ENCODE peak calls at places on chromosomes 13 and 19, in ten cellular contexts. X, C, G, V, M, U, J, D, Q and F are unnamed samples.

GRCh38 chr13:30453727-30454126 is 12.0 kb downstream of the HMGB1 start:
- DNase-seq in X (peak; percentile 37), C (no peak), G (no peak), V (no peak), M (no peak), U (no peak), J (no peak), D (no peak), Q (no peak), F (no peak)

GRCh38 chr19:47801270-47801669 is 3.1 kb downstream of the TPRX1 start:
- DNase-seq in X (no peak), C (no peak), G (no peak), V (no peak), M (no peak), U (no peak), J (no peak), D (no peak), Q (no peak), F (no peak)

GRCh38 chr19:52307275-52307674 is 10.3 kb downstream of the ZNF480 start:
- DNase-seq in X (peak; percentile 2), C (peak; percentile 39), G (no peak), V (no peak), M (no peak), U (peak; percentile 58), J (no peak), D (no peak), Q (no peak), F (no peak)

GRCh38 chr19:16143399-16144215 is at the start of gene HSH2D:
- DNase-seq in X (peak; percentile 93), C (no peak), G (peak; percentile 92), V (peak; percentile 30), M (no peak), U (peak; percentile 86), J (peak; percentile 94), D (peak; percentile 90), Q (peak; percentile 75), F (no peak)

GRCh38 chr13:99702687-99703319 is 201.5 kb downstream of the TM9SF2 start:
- DNase-seq in X (no peak), C (no peak), G (no peak), V (no peak), M (no peak), U (peak; percentile 55), J (no peak), D (no peak), Q (no peak), F (no peak)

GRCh38 chr13:59447846-59448620 is 715.7 kb downstream of the DIAPH3 start:
- DNase-seq in X (no peak), C (peak; percentile 93), G (no peak), V (no peak), M (no peak), U (peak; percentile 98), J (no peak), D (no peak), Q (no peak), F (no peak)

GRCh38 chr19:55147408-55148251 is 1.4 kb downstream of the TNNT1 start:
- DNase-seq in X (no peak), C (no peak), G (no peak), V (no peak), M (no peak), U (peak; percentile 65), J (no peak), D (no peak), Q (no peak), F (peak; percentile 69)

GRCh38 chr13:110525328-110526319 is 35.9 kb downstream of the RAB20 start:
- DNase-seq in X (no peak), C (no peak), G (peak; percentile 62), V (peak; percentile 51), M (no peak), U (no peak), J (peak; percentile 75), D (peak; percentile 76), Q (no peak), F (peak; percentile 79)

GRCh38 chr13:28049880-28050871 is 50.2 kb downstream of the FLT3 start:
- DNase-seq in X (no peak), C (no peak), G (no peak), V (no peak), M (no peak), U (peak; percentile 85), J (no peak), D (no peak), Q (no peak), F (no peak)

GRCh38 chr19:892243-892996 is 567 bp downstream of the MED16 start:
- DNase-seq in X (no peak), C (no peak), G (no peak), V (peak; percentile 52), M (no peak), U (peak; percentile 59), J (no peak), D (no peak), Q (peak; percentile 37), F (no peak)

GRCh38 chr13:89695343-89696257 is 1651.9 kb upstream of the MIR17HG start:
- DNase-seq in X (peak; percentile 47), C (peak; percentile 24), G (peak; percentile 24), V (no peak), M (no peak), U (peak; percentile 73), J (no peak), D (no peak), Q (no peak), F (no peak)

DNA sequence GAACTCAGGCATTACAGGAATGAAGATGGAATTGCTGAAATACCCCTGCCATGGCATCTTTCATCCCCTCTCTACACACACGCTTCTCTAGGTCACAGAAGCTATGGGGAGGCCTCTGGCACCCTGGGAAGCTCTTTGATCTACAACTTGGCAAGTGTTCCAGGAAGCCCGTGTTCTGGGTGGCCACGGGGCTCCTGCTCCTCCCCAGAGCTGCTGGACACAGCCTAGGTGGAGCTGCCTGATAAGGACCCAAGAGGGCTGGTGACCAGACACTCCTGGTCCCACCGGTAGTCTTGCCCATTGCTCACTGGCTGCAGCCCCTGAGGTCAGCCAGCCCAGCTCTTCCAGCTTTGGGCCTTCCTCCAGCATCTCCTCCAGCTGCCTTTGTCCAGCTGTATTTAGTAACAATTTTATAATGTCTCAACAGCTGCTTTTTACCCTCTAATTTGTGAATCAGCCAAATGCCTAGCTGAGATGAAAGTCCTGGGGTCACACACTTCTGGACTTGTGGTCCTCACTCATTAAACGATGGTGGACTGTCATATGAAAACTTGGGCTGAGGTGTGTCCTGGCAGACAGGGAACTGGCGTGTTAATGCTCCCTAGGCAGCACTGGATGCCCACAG is 72.8 kb upstream of the SPATA13 start:
- DNase-seq in X (no peak), C (no peak), G (peak; percentile 74), V (peak; percentile 35), M (no peak), U (no peak), J (no peak), D (no peak), Q (no peak), F (no peak)
- TF ChIP-seq CTCF in X (no peak), C (no peak), G (no peak), V (no peak), M (no peak), U (no peak), J (no peak), D (no peak), Q (no peak), F (no peak)

DNA sequence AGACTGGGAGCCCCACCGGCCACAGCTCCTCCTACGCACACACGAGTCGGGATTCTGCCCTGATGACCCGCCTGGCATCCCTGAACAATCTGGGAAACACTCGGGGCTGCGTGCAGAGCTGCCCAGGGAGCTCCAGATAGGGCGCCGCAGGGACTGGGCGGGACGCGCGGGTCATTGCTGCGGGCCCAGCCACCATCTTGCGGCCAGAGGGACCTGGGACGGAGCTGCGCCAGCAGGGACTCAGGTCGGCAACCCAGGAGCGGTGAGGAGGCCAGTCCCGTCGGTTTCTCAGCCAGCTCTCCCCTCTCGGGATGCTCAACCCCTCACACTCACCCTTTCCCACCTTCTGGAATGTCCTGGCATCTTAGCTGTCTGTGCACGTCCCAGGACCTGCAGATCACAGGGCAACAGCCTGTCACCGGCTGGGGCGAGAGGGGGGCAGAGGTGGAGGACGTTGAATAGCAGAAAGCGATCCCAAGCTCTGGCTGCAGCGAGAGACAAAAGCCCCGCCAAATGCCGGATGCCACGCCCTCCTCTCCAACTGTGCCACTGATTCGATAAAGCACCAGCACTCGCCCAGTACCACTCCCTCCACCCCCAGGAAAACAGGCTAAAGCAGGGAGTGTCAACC is 20.4 kb upstream of the ZNF91 start:
- DNase-seq in X (no peak), C (no peak), G (peak; percentile 91), V (peak; percentile 31), M (no peak), U (peak; percentile 97), J (no peak), D (peak; percentile 69), Q (no peak), F (peak; percentile 68)
- H3K4me3 ChIP-seq in X (no peak overlapping the region), C (peak overlapping the region; percentile 41), G (peak overlapping the region; percentile 60), V (peak overlapping the region; percentile 55), M (peak overlapping the region; percentile 48), U (peak overlapping the region; percentile 75), J (peak overlapping the region; percentile 44), D (peak overlapping the region; percentile 34), Q (peak overlapping the region; percentile 55), F (peak overlapping the region; percentile 52)

GRCh38 chr19:49272204-49272603 is 52.8 kb downstream of the SLC6A16 start:
- DNase-seq in X (no peak), C (peak; percentile 74), G (no peak), V (no peak), M (no peak), U (no peak), J (no peak), D (no peak), Q (no peak), F (no peak)

GRCh38 chr19:49271080-49271753 is 53.8 kb downstream of the SLC6A16 start:
- DNase-seq in X (no peak), C (no peak), G (no peak), V (no peak), M (no peak), U (no peak), J (no peak), D (no peak), Q (no peak), F (no peak)
- H3K27ac ChIP-seq in X (no peak overlapping the region), C (no peak overlapping the region), G (no peak overlapping the region), V (no peak overlapping the region), M (no peak overlapping the region), U (no peak overlapping the region), J (no peak overlapping the region), D (no peak overlapping the region), Q (no peak overlapping the region), F (no peak overlapping the region)

GRCh38 chr19:37907735-37908066 is 693 bp downstream of the SIPA1L3 start:
- DNase-seq in X (no peak), C (no peak), G (no peak), V (no peak), M (no peak), U (no peak), J (no peak), D (no peak), Q (no peak), F (peak; percentile 76)

GRCh38 chr19:37903096-37903495 is 3.3 kb downstream of the WDR87 start:
- DNase-seq in X (no peak), C (no peak), G (no peak), V (no peak), M (no peak), U (no peak), J (no peak), D (no peak), Q (no peak), F (no peak)

GRCh38 chr19:37909661-37910199 is 2.7 kb downstream of the SIPA1L3 start:
- DNase-seq in X (no peak), C (no peak), G (no peak), V (no peak), M (no peak), U (no peak), J (no peak), D (no peak), Q (no peak), F (no peak)

GRCh38 chr19:37906868-37907734 is at the start of gene SIPA1L3:
- DNase-seq in X (peak; percentile 96), C (peak; percentile 90), G (peak; percentile 96), V (peak; percentile 94), M (peak; percentile 94), U (peak; percentile 99), J (peak; percentile 98), D (peak; percentile 97), Q (peak; percentile 89), F (peak; percentile 99)

GRCh38 chr19:37905936-37906867 is at the start of gene WDR87:
- DNase-seq in X (peak; percentile 12), C (no peak), G (peak; percentile 46), V (peak; percentile 33), M (no peak), U (peak; percentile 94), J (peak; percentile 62), D (peak; percentile 79), Q (peak; percentile 36), F (peak; percentile 63)
- TF ChIP-seq CTCF in X (no peak), C (no peak), G (no peak), V (no peak), M (no peak), U (no peak), J (no peak), D (no peak), Q (no peak), F (no peak)